ENCODE peak calls at places on chromosomes 16 and 17, in nine cellular contexts. One of them, this sample, is unnamed.

GRCh38 chr16:79519448-79519847 is 81.1 kb downstream of the MAF start:
- DNase-seq in HCT116: no peak
- DNase-seq in K562: peak; percentile 39
- DNase-seq in Panc1: no peak
- DNase-seq in HL-60: peak; percentile 4
- DNase-seq in HepG2: no peak
- DNase-seq in A549: no peak
- DNase-seq in GM12878: no peak
- DNase-seq in SK-N-SH: peak; percentile 73
- DNase-seq in this sample: no peak

GRCh38 chr16:30570621-30571443 is 682 bp downstream of the ZNF688 start:
- DNase-seq in HepG2: no peak
- DNase-seq in A549: no peak
- DNase-seq in SK-N-SH: peak; percentile 74
- DNase-seq in HL-60: no peak
- DNase-seq in Panc1: no peak
- DNase-seq in K562: no peak
- DNase-seq in HCT116: no peak
- DNase-seq in GM12878: no peak
- DNase-seq in this sample: peak; percentile 58

GRCh38 chr16:81431554-81432353 is 12.9 kb upstream of the CMIP start:
- DNase-seq in HL-60: no peak
- DNase-seq in HCT116: no peak
- DNase-seq in GM12878: no peak
- DNase-seq in Panc1: no peak
- DNase-seq in SK-N-SH: no peak
- DNase-seq in K562: peak; percentile 38
- DNase-seq in A549: no peak
- DNase-seq in HepG2: peak; percentile 90
- DNase-seq in this sample: no peak

GRCh38 chr17:38873646-38874380 is 4.0 kb downstream of the LASP1 start:
- DNase-seq in HCT116: no peak
- DNase-seq in A549: peak; percentile 69
- DNase-seq in HepG2: no peak
- DNase-seq in GM12878: no peak
- DNase-seq in Panc1: no peak
- DNase-seq in K562: no peak
- DNase-seq in HL-60: no peak
- DNase-seq in SK-N-SH: no peak
- DNase-seq in this sample: no peak

GRCh38 chr16:66224636-66225035 is 141.9 kb upstream of the CDH5 start:
- DNase-seq in HL-60: no peak
- DNase-seq in HepG2: no peak
- DNase-seq in GM12878: no peak
- DNase-seq in Panc1: no peak
- DNase-seq in HCT116: no peak
- DNase-seq in SK-N-SH: no peak
- DNase-seq in K562: no peak
- DNase-seq in A549: no peak
- DNase-seq in this sample: peak; percentile 8

GRCh38 chr16:56944954-56945839 is 13.3 kb downstream of the HERPUD1 start:
- DNase-seq in K562: no peak
- DNase-seq in GM12878: peak; percentile 61
- DNase-seq in Panc1: no peak
- DNase-seq in A549: no peak
- DNase-seq in SK-N-SH: no peak
- DNase-seq in HepG2: no peak
- DNase-seq in HCT116: no peak
- DNase-seq in HL-60: no peak
- DNase-seq in this sample: no peak

GRCh38 chr16:72666267-72666666 is 381.7 kb downstream of the ZFHX3 start:
- DNase-seq in HepG2: no peak
- DNase-seq in HL-60: no peak
- DNase-seq in Panc1: no peak
- DNase-seq in HCT116: no peak
- DNase-seq in SK-N-SH: no peak
- DNase-seq in A549: no peak
- DNase-seq in GM12878: no peak
- DNase-seq in K562: peak; percentile 14
- DNase-seq in this sample: no peak

GRCh38 chr17:9360610-9361571 is 214.7 kb downstream of the STX8 start:
- DNase-seq in Panc1: no peak
- DNase-seq in HL-60: no peak
- DNase-seq in GM12878: no peak
- DNase-seq in K562: no peak
- DNase-seq in SK-N-SH: no peak
- DNase-seq in A549: peak; percentile 70
- DNase-seq in HCT116: no peak
- DNase-seq in HepG2: peak; percentile 90
- DNase-seq in this sample: no peak

GRCh38 chr16:53219795-53220194 is 165.0 kb downstream of the CHD9 start:
- DNase-seq in HL-60: no peak
- DNase-seq in A549: no peak
- DNase-seq in GM12878: no peak
- DNase-seq in HepG2: no peak
- DNase-seq in HCT116: no peak
- DNase-seq in Panc1: no peak
- DNase-seq in SK-N-SH: no peak
- DNase-seq in K562: no peak
- DNase-seq in this sample: no peak

DNA sequence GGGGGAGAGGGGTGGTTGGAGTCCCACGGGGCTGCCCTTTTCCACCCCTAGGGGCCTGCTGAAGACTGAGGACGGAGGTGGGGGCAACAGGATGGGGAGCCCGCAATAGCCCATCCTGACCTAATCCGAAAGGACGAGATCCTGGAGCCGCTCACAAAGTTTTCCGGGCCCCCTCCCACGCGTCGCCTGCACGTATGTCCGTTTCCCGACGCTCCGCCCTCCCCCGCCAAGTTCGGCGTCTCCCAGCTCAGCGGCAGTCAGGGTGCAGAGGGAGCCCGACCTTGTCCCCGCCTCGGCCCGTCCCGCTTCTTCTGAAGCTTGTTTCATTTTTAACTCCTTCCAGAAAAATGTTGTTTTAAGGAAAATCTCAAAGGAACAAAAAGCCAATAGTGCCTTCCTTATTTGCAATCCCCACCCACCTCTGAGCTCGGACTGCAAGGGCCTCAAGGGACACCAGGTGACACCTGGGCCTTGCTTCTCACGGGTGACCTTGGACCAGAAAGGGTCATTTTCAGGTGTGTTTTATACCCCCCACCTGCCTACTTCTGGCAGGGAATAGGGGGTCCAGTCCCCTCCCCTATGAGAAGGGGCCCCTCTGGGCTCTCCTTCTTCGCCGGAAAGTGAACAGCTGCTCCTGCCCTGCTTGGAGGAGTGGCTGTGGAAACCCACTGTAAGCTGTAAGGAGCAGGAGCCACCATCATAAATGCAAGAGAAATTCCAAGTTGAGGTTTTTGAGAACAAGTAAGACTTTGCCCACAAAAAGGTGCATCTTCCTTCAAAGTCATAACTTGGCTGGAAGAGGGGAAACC is 3.4 kb upstream of the ZNF423 start:
- DNase-seq in K562: peak; percentile 39
- DNase-seq in GM12878: no peak
- DNase-seq in A549: no peak
- DNase-seq in SK-N-SH: no peak
- DNase-seq in HCT116: no peak
- DNase-seq in HL-60: no peak
- DNase-seq in Panc1: no peak
- DNase-seq in HepG2: no peak
- DNase-seq in this sample: peak; percentile 50
- H3K27ac ChIP-seq in K562: no peak overlapping the region
- H3K27ac ChIP-seq in GM12878: no peak overlapping the region
- H3K27ac ChIP-seq in A549: no peak overlapping the region
- H3K27ac ChIP-seq in SK-N-SH: no peak overlapping the region
- H3K27ac ChIP-seq in HCT116: no peak overlapping the region
- H3K27ac ChIP-seq in HL-60: no peak overlapping the region
- H3K27ac ChIP-seq in Panc1: no peak overlapping the region
- H3K27ac ChIP-seq in HepG2: no peak overlapping the region
- H3K27ac ChIP-seq in this sample: no peak overlapping the region

GRCh38 chr16:70250748-70251650 is 741 bp downstream of the EXOSC6 start:
- DNase-seq in HepG2: peak; percentile 53
- DNase-seq in A549: peak; percentile 50
- DNase-seq in HL-60: peak; percentile 26
- DNase-seq in Panc1: no peak
- DNase-seq in HCT116: no peak
- DNase-seq in SK-N-SH: peak; percentile 76
- DNase-seq in K562: peak; percentile 73
- DNase-seq in GM12878: no peak
- DNase-seq in this sample: peak; percentile 62

GRCh38 chr16:70251651-70252354 is at the start of gene EXOSC6:
- DNase-seq in A549: peak; percentile 94
- DNase-seq in Panc1: peak; percentile 73
- DNase-seq in SK-N-SH: peak; percentile 97
- DNase-seq in HCT116: peak; percentile 87
- DNase-seq in HepG2: peak; percentile 92
- DNase-seq in GM12878: peak; percentile 65
- DNase-seq in HL-60: peak; percentile 93
- DNase-seq in K562: peak; percentile 96
- DNase-seq in this sample: peak; percentile 97

GRCh38 chr16:70253291-70254094 is 1.8 kb upstream of the EXOSC6 start:
- DNase-seq in K562: peak; percentile 63
- DNase-seq in HepG2: peak; percentile 45
- DNase-seq in HCT116: peak; percentile 28
- DNase-seq in SK-N-SH: peak; percentile 62
- DNase-seq in A549: peak; percentile 56
- DNase-seq in Panc1: no peak
- DNase-seq in GM12878: no peak
- DNase-seq in HL-60: no peak
- DNase-seq in this sample: peak; percentile 86

GRCh38 chr16:70254095-70254964 is 2.6 kb upstream of the EXOSC6 start:
- DNase-seq in GM12878: no peak
- DNase-seq in HepG2: no peak
- DNase-seq in Panc1: no peak
- DNase-seq in HCT116: no peak
- DNase-seq in A549: no peak
- DNase-seq in SK-N-SH: no peak
- DNase-seq in K562: no peak
- DNase-seq in HL-60: no peak
- DNase-seq in this sample: peak; percentile 13

GRCh38 chr16:70252355-70252988 is 732 bp upstream of the EXOSC6 start:
- DNase-seq in HL-60: no peak
- DNase-seq in A549: peak; percentile 30
- DNase-seq in HCT116: no peak
- DNase-seq in SK-N-SH: peak; percentile 59
- DNase-seq in Panc1: no peak
- DNase-seq in HepG2: no peak
- DNase-seq in K562: peak; percentile 64
- DNase-seq in GM12878: no peak
- DNase-seq in this sample: peak; percentile 79
- TF ChIP-seq REST in HL-60: no peak
- TF ChIP-seq REST in A549: no peak
- TF ChIP-seq REST in HCT116: no peak
- TF ChIP-seq REST in SK-N-SH: no peak
- TF ChIP-seq REST in Panc1: no peak
- TF ChIP-seq REST in HepG2: no peak
- TF ChIP-seq REST in K562: no peak
- TF ChIP-seq REST in GM12878: no peak
- TF ChIP-seq REST in this sample: no peak

GRCh38 chr17:64064331-64064730 is 43.9 kb upstream of the ICAM2 start:
- DNase-seq in HCT116: no peak
- DNase-seq in HL-60: no peak
- DNase-seq in A549: no peak
- DNase-seq in GM12878: no peak
- DNase-seq in SK-N-SH: no peak
- DNase-seq in Panc1: no peak
- DNase-seq in K562: no peak
- DNase-seq in HepG2: no peak
- DNase-seq in this sample: no peak
- H3K27ac ChIP-seq in HCT116: no peak overlapping the region
- H3K27ac ChIP-seq in HL-60: no peak overlapping the region
- H3K27ac ChIP-seq in A549: no peak overlapping the region
- H3K27ac ChIP-seq in GM12878: no peak overlapping the region
- H3K27ac ChIP-seq in SK-N-SH: no peak overlapping the region
- H3K27ac ChIP-seq in Panc1: no peak overlapping the region
- H3K27ac ChIP-seq in K562: no peak overlapping the region
- H3K27ac ChIP-seq in HepG2: no peak overlapping the region
- H3K27ac ChIP-seq in this sample: peak overlapping the region; percentile 26

DNA sequence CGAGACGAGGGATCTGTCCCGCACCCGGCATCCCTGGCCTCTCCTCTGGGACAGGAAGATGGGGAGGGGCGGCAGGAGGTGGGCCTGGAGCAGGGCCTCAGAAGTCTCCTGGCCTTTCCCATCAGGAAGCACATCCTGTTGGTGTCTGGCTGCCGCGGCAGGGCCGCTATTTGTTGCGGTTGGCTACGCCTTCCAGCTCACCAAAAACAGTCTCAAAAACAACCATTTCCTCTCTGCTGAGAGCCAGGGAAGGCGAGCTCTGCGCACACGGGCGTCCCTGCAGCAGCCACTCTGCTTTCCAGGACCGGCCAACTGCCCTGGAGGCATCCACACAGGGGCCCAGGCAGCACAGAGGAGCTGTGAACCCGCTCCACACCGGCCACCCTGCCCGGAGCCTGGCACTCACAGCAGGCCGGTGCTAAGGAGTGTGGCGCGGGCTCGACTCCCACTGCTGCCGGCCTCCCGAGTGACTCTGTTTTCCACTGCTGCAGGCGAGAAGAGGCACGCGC is at the start of gene TMEM204:
- DNase-seq in K562: no peak
- DNase-seq in A549: no peak
- DNase-seq in SK-N-SH: peak; percentile 72
- DNase-seq in Panc1: no peak
- DNase-seq in HL-60: no peak
- DNase-seq in HepG2: no peak
- DNase-seq in GM12878: no peak
- DNase-seq in HCT116: no peak
- DNase-seq in this sample: peak; percentile 33
- TF ChIP-seq REST in K562: no peak
- TF ChIP-seq REST in A549: no peak
- TF ChIP-seq REST in SK-N-SH: no peak
- TF ChIP-seq REST in Panc1: no peak
- TF ChIP-seq REST in HL-60: no peak
- TF ChIP-seq REST in HepG2: no peak
- TF ChIP-seq REST in GM12878: no peak
- TF ChIP-seq REST in HCT116: no peak
- TF ChIP-seq REST in this sample: no peak

This sample was measured in GM23338.